ENCODE peak calls at places on chromosome 1, in ten cellular contexts. U, M, P, R, X, J, I, A, G and Q are unnamed samples.

GRCh38 chr1:10514490-10515235 is 39.9 kb downstream of the PEX14 start:
- DNase-seq in G (no peak), I (peak; percentile 59), J (peak; percentile 56), M (no peak), R (no peak), X (peak; percentile 76), U (peak; percentile 56), P (peak; percentile 36), A (no peak), Q (peak; percentile 49)

GRCh38 chr1:7536891-7537591 is 234.1 kb upstream of the VAMP3 start:
- DNase-seq in M (no peak), R (no peak), J (no peak), I (no peak), G (no peak), X (no peak), U (no peak), A (no peak), P (no peak), Q (no peak)

GRCh38 chr1:212981025-212981495 is 30.7 kb downstream of the VASH2 start:
- DNase-seq in X (no peak), I (peak; percentile 18), G (peak; percentile 57), J (peak; percentile 21), U (no peak), P (no peak), M (peak; percentile 38), A (peak; percentile 55), R (peak; percentile 37), Q (no peak)

GRCh38 chr1:40291293-40291692 is 25.8 kb downstream of the COL9A2 start:
- DNase-seq in I (no peak), X (no peak), U (no peak), G (no peak), P (no peak), R (no peak), A (no peak), J (no peak), M (no peak), Q (no peak)

GRCh38 chr1:161439280-161440232 is 65.7 kb upstream of the FCGR2A start:
- DNase-seq in M (peak; percentile 38), A (no peak), R (no peak), G (no peak), I (no peak), P (peak; percentile 4), U (peak; percentile 80), X (peak; percentile 13), J (peak; percentile 25), Q (peak; percentile 26)

GRCh38 chr1:230735447-230735846 is 11.7 kb upstream of the CAPN9 start:
- DNase-seq in J (peak; percentile 32), G (no peak), X (no peak), I (no peak), A (no peak), P (no peak), R (peak; percentile 63), U (no peak), M (no peak), Q (no peak)

GRCh38 chr1:181680871-181681270 is 197.6 kb downstream of the CACNA1E start:
- DNase-seq in U (no peak), J (no peak), P (no peak), I (no peak), M (no peak), G (no peak), X (no peak), R (no peak), A (no peak), Q (no peak)

GRCh38 chr1:77273891-77274290 is 7.9 kb upstream of the AK5 start:
- DNase-seq in I (no peak), P (no peak), A (no peak), G (no peak), M (no peak), X (peak; percentile 24), R (no peak), U (no peak), J (no peak), Q (peak; percentile 37)

GRCh38 chr1:85396194-85396593 is 68.8 kb downstream of the DDAH1 start:
- DNase-seq in M (no peak), J (no peak), I (no peak), A (no peak), P (no peak), U (no peak), X (no peak), R (no peak), G (no peak), Q (no peak)

GRCh38 chr1:85394130-85394529 is 70.8 kb downstream of the DDAH1 start:
- DNase-seq in J (no peak), R (no peak), A (no peak), U (no peak), P (no peak), X (no peak), M (no peak), G (no peak), I (no peak), Q (peak; percentile 12)

GRCh38 chr1:85393490-85393889 is 71.5 kb downstream of the DDAH1 start:
- DNase-seq in U (no peak), I (no peak), P (no peak), M (no peak), J (no peak), G (no peak), A (no peak), X (no peak), R (no peak), Q (no peak)

GRCh38 chr1:85397490-85398044 is 67.4 kb downstream of the DDAH1 start:
- DNase-seq in U (no peak), P (no peak), G (no peak), R (no peak), M (no peak), X (no peak), A (no peak), I (no peak), J (no peak), Q (peak; percentile 61)

GRCh38 chr1:85398391-85399064 is 66.4 kb downstream of the DDAH1 start:
- DNase-seq in P (peak; percentile 60), X (no peak), U (no peak), R (no peak), G (no peak), A (no peak), M (no peak), I (no peak), J (peak; percentile 66), Q (peak; percentile 83)
- TF ChIP-seq CTCF in P (peak; percentile 44), X (no peak), U (no peak), R (no peak), G (no peak), A (peak; percentile 36), M (no peak), I (peak; percentile 50), J (peak; percentile 43), Q (peak; percentile 62)

GRCh38 chr1:245092638-245092976 is 62.2 kb upstream of the KIF26B start:
- DNase-seq in X (no peak), R (no peak), J (no peak), U (no peak), G (no peak), P (no peak), M (no peak), A (no peak), I (no peak), Q (peak; percentile 40)

GRCh38 chr1:245095903-245096302 is 58.9 kb upstream of the KIF26B start:
- DNase-seq in I (no peak), A (no peak), M (no peak), J (no peak), P (no peak), U (no peak), X (no peak), R (no peak), G (no peak), Q (peak; percentile 32)

GRCh38 chr1:245094092-245094491 is 60.7 kb upstream of the KIF26B start:
- DNase-seq in M (no peak), U (no peak), X (no peak), R (no peak), J (no peak), G (no peak), I (no peak), P (no peak), A (no peak), Q (no peak)

GRCh38 chr1:245096330-245097066 is 58.3 kb upstream of the KIF26B start:
- DNase-seq in A (no peak), J (no peak), I (no peak), P (no peak), U (no peak), G (no peak), R (no peak), X (peak; percentile 13), M (no peak), Q (no peak)

DNA sequence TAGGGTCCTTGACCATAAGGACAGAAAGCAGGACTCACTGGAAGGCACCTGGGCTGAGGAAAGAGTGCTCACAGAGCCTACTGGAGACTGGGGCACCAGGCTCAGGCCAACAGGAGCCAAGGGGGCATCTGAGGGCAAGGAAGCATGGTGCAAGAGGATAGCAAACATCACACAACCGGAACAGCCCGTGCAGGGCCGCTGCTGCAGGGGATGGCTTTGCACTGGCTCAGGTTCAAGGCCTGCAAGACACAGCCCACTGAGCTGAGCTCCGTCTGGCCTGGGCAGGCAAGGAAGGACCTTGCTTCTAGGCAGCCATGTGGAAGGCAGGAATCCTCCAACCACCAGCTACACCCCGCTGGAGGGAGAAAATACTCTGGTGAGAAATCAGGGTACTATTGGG is 59.8 kb upstream of the KIF26B start:
- DNase-seq in X (no peak), M (no peak), A (no peak), R (no peak), P (no peak), I (no peak), G (no peak), U (no peak), J (no peak), Q (no peak)
- H3K4me3 ChIP-seq in X (no peak overlapping the region), M (no peak overlapping the region), A (no peak overlapping the region), R (no peak overlapping the region), P (no peak overlapping the region), I (no peak overlapping the region), G (no peak overlapping the region), U (no peak overlapping the region), J (no peak overlapping the region), Q (no peak overlapping the region)

GRCh38 chr1:151499930-151500329 is 11.3 kb upstream of the CGN start:
- DNase-seq in M (no peak), R (no peak), A (no peak), G (no peak), I (no peak), X (no peak), P (no peak), J (no peak), U (no peak), Q (no peak)

GRCh38 chr1:151502859-151503509 is 8.2 kb upstream of the CGN start:
- DNase-seq in P (no peak), I (no peak), J (no peak), R (no peak), M (no peak), U (no peak), A (no peak), G (no peak), X (no peak), Q (no peak)

GRCh38 chr1:151502035-151502728 is 9.0 kb upstream of the CGN start:
- DNase-seq in M (no peak), I (peak; percentile 59), P (no peak), G (no peak), U (no peak), R (no peak), A (no peak), X (no peak), J (no peak), Q (no peak)

GRCh38 chr1:151499355-151499754 is 11.8 kb upstream of the CGN start:
- DNase-seq in G (no peak), R (no peak), M (no peak), A (no peak), I (no peak), U (no peak), X (no peak), P (no peak), J (no peak), Q (no peak)

DNA sequence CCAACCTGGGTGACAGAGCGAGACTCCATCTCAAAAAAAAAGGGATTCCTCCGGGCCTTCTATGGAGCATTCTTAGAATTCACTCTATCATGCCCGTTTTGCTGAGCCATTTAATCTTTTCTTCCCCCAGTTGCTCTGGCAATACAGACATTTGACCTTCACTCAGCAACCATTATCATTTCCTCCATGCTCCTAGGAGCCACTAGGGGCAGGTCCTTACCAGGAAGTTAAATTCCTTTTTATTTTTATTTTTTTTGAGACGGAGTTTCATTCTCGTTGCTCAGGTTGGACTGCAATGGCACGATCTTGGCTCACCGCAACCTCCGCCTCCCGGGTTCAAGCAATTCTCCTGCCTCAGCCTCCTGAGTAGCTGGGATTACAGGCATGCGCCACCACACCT is 9.7 kb upstream of the CGN start:
- DNase-seq in G (no peak), R (no peak), U (no peak), A (no peak), I (no peak), J (no peak), M (no peak), X (no peak), P (no peak), Q (no peak)
- TF ChIP-seq CTCF in G (no peak), R (peak; percentile 11), U (no peak), A (no peak), I (peak; percentile 11), J (peak; percentile 35), M (no peak), X (no peak), P (peak; percentile 21), Q (peak; percentile 39)

DNA sequence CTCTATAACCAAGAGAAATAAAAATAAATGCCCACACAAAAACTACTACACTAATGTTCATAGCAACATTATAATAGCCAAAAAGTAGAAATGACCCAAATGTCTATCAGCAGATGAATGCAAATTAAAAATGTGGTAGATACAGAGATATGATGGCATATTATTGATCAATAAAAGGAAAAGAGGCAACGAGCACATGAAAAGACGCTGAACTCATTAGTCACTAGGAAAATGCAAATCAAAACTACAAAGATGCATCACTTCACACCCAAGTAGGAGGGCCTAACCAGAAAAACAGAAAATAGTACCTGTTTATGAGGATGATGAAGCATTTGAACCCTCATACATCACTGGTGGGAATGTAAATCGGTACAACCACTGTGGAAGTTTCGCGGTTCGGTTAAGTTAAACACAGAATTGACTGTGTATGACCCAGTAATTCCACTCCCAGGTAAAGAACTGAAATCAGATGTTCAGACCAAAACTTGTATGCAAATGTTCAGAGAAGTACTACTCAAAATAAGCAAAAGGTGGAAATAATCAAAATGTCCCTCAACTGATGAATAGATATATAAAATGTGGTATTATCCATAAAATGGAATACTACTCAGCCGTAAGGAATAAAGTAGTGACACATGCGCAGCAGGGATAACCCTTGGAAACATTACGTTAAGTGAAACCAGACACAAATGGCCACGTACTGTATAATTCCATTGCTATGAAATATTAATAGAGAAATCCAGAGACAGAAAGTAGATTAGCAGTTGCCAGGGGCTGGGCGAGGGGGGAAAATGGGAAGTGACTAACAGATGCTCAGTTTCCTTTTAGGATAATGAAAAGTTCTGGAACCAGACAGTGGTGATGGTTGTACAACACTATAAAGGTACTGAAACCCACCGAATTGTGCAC is 3.1 kb downstream of the USP48 start:
- DNase-seq in J (no peak), G (no peak), I (no peak), P (no peak), R (no peak), M (no peak), A (no peak), X (no peak), U (peak; percentile 96), Q (no peak)
- H3K4me3 ChIP-seq in J (no peak overlapping the region), G (no peak overlapping the region), I (no peak overlapping the region), P (no peak overlapping the region), R (peak overlapping the region; percentile 100), M (no peak overlapping the region), A (no peak overlapping the region), X (peak overlapping the region; percentile 37), U (peak overlapping the region; percentile 100), Q (no peak overlapping the region)